ENCODE peak calls at places on chromosomes 7 and 10, in seven cellular contexts. X is fibroblast of pulmonary artery; F is brain microvascular endothelial cell; K is cardiac muscle cell; S is AG10803; C is CD8-positive, alpha-beta T cell; T is adrenal gland. H is an unnamed sample.

GRCh38 chr10:119677904-119678755 is 26.9 kb downstream of the BAG3 start:
- DNase-seq in X (no peak), F (no peak), K (no peak), S (no peak), C (no peak), T (no peak), H (no peak)

GRCh38 chr10:42680267-42680666 is 41.9 kb upstream of the ZNF33B start:
- DNase-seq in X (no peak), F (no peak), K (no peak), S (no peak), C (no peak), T (no peak), H (no peak)

GRCh38 chr10:48655426-48656240 is 29.0 kb upstream of the WDFY4 start:
- DNase-seq in X (peak), F (peak), K (peak), S (peak), C (no peak), T (peak), H (peak)

GRCh38 chr7:105675873-105676484 is 94.7 kb upstream of the EFCAB10 start:
- DNase-seq in X (no peak), F (no peak), K (no peak), S (no peak), C (peak), T (peak), H (no peak)

GRCh38 chr7:158716802-158717201 is 12.2 kb upstream of the NCAPG2 start:
- DNase-seq in X (no peak), F (no peak), K (no peak), S (no peak), C (no peak), T (no peak), H (no peak)

GRCh38 chr10:33328253-33328652 is 6.2 kb downstream of the NRP1 start:
- DNase-seq in X (no peak), F (no peak), K (no peak), S (no peak), C (no peak), T (no peak), H (no peak)

GRCh38 chr7:155211173-155211572 is 86.5 kb upstream of the INSIG1 start:
- DNase-seq in X (no peak), F (no peak), K (no peak), S (no peak), C (no peak), T (no peak), H (no peak)

GRCh38 chr10:93152136-93152535 is 78.4 kb downstream of the CYP26A1 start:
- DNase-seq in X (peak), F (peak), K (peak), S (peak), C (no peak), T (no peak), H (peak)

GRCh38 chr10:82399850-82400249 is 524.9 kb downstream of the NRG3 start:
- DNase-seq in X (no peak), F (no peak), K (no peak), S (no peak), C (no peak), T (no peak), H (no peak)

GRCh38 chr10:60480865-60481563 is 91.3 kb upstream of the ANK3 start:
- DNase-seq in X (peak), F (peak), K (peak), S (peak), C (no peak), T (peak), H (peak)

GRCh38 chr7:107387077-107387476 is 82.8 kb upstream of the GPR22 start:
- DNase-seq in X (peak), F (peak), K (peak), S (peak), C (no peak), T (no peak), H (no peak)

GRCh38 chr10:43706166-43706565 is 57.5 kb upstream of the ZNF32 start:
- DNase-seq in X (no peak), F (no peak), K (no peak), S (no peak), C (no peak), T (no peak), H (no peak)

GRCh38 chr7:123054357-123055133 is 59.0 kb upstream of the TAS2R16 start:
- DNase-seq in X (no peak), F (no peak), K (no peak), S (no peak), C (no peak), T (no peak), H (peak)

GRCh38 chr7:94333810-94334209 is 60.9 kb upstream of the COL1A2 start:
- DNase-seq in X (no peak), F (no peak), K (no peak), S (no peak), C (no peak), T (no peak), H (peak)

GRCh38 chr10:71575934-71576801 is 143.4 kb downstream of the C10orf105 start:
- DNase-seq in X (no peak), F (no peak), K (no peak), S (no peak), C (no peak), T (no peak), H (no peak)

GRCh38 chr10:64071218-64071617 is 550.0 kb downstream of the REEP3 start:
- DNase-seq in X (peak), F (peak), K (no peak), S (peak), C (no peak), T (no peak), H (no peak)

GRCh38 chr7:27890205-27890849 is 150.4 kb downstream of the TAX1BP1 start:
- DNase-seq in X (no peak), F (no peak), K (no peak), S (no peak), C (no peak), T (no peak), H (no peak)

GRCh38 chr10:62618576-62619408 is 185.7 kb upstream of the ADO start:
- DNase-seq in X (peak), F (peak), K (peak), S (peak), C (no peak), T (peak), H (no peak)

GRCh38 chr10:82888809-82889455 is 1013.9 kb downstream of the NRG3 start:
- DNase-seq in X (no peak), F (no peak), K (no peak), S (no peak), C (no peak), T (no peak), H (no peak)

DNA sequence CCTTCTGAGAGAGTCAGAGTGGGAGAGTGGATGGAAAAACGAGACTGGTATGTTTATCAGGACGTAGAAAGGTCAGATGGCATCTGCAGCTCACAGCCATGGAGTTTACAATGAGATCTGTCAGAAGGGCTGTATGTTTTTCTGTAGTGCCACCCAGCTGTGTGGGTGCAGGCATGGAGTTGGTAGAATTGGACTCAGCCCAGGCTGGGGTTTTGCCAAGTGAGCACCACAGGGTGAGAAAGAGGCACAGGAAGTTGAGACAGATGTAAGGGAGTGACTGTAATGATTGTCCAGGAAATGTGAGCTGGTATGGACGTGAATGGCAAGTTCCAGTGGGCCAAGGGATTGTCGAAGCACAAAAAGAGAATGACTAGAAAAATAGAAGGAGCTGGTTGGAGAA is 9.1 kb upstream of the ZYX start:
- DNase-seq in X (peak), F (no peak), K (peak), S (no peak), C (peak), T (peak), H (peak)
- TF ChIP-seq CTCF in X (no peak), F (peak), K (no peak), S (no peak), C (peak), T (no peak), H (peak)

GRCh38 chr10:133525444-133525843 is 1.7 kb upstream of the CYP2E1 start:
- DNase-seq in X (no peak), F (no peak), K (no peak), S (no peak), C (no peak), T (no peak), H (no peak)

GRCh38 chr10:133528845-133529575 is 1.8 kb downstream of the CYP2E1 start:
- DNase-seq in X (peak), F (peak), K (peak), S (peak), C (no peak), T (no peak), H (no peak)

GRCh38 chr10:133528296-133528844 is 1.2 kb downstream of the CYP2E1 start:
- DNase-seq in X (no peak), F (no peak), K (peak), S (no peak), C (no peak), T (no peak), H (no peak)

GRCh38 chr10:133527779-133528271 is 662 bp downstream of the CYP2E1 start:
- DNase-seq in X (no peak), F (no peak), K (no peak), S (no peak), C (no peak), T (no peak), H (no peak)

GRCh38 chr10:133526957-133527588 is at the start of gene CYP2E1:
- DNase-seq in X (no peak), F (no peak), K (no peak), S (no peak), C (no peak), T (no peak), H (no peak)
- H3K4me3 ChIP-seq in X (no peak), F (no peak), K (no peak), S (peak), C (no peak), T (no peak), H (no peak)

GRCh38 chr7:74653686-74654181 is 3.8 kb upstream of the GTF2I start:
- DNase-seq in X (no peak), F (no peak), K (no peak), S (no peak), C (no peak), T (no peak), H (no peak)

GRCh38 chr7:74654811-74655210 is 2.7 kb upstream of the GTF2I start:
- DNase-seq in X (no peak), F (no peak), K (no peak), S (no peak), C (no peak), T (no peak), H (no peak)

GRCh38 chr7:74655785-74656420 is 1.6 kb upstream of the GTF2I start:
- DNase-seq in X (no peak), F (no peak), K (no peak), S (no peak), C (no peak), T (no peak), H (no peak)

GRCh38 chr7:74656421-74656910 is 1.1 kb upstream of the GTF2I start:
- DNase-seq in X (no peak), F (no peak), K (peak), S (peak), C (peak), T (peak), H (no peak)

DNA sequence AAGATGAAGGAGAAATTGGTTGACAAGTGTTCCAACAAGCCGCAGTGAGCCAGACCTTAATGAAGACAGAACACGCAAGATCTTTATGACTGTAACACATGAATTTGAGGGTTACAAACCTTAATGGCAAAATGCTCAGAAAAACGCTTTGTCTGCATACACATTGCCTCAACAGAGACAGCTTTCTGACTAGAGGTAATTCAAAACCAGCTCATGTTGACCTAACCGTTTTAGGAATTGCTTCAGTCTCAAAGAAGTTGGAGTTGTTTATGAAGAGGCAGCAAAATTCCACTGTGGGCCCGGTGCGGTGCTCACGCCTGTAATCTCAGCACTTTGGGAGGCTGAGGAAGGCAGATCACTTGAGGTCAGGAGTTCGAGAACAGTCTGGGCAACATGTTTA is 2.2 kb upstream of the GTF2I start:
- DNase-seq in X (no peak), F (no peak), K (no peak), S (no peak), C (no peak), T (no peak), H (no peak)
- TF ChIP-seq CTCF in X (no peak), F (no peak), K (no peak), S (no peak), C (no peak), T (no peak), H (no peak)

DNA sequence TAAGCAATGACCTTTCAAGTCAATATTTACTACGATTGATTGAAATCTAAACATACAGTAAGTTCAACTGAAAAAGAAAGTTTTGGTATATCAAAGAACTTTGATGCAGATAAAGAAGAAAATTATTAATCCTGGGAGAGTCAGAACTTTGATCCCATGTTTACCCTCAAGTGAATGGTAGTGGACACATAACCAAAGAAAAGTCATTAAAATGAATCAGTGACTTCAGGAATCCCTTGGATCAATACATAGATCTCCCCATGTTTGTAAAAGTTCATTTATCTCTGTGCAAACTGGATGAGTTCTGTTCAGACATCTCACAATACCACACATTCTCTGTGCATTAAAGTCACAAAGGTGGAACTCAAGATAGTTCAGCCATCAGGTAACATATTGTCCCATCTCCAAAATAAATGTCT is 75.5 kb upstream of the RELN start:
- DNase-seq in X (no peak), F (no peak), K (no peak), S (no peak), C (no peak), T (no peak), H (no peak)
- H3K4me3 ChIP-seq in X (no peak), F (no peak), K (no peak), S (no peak), C (no peak), T (no peak), H (no peak)

DNA sequence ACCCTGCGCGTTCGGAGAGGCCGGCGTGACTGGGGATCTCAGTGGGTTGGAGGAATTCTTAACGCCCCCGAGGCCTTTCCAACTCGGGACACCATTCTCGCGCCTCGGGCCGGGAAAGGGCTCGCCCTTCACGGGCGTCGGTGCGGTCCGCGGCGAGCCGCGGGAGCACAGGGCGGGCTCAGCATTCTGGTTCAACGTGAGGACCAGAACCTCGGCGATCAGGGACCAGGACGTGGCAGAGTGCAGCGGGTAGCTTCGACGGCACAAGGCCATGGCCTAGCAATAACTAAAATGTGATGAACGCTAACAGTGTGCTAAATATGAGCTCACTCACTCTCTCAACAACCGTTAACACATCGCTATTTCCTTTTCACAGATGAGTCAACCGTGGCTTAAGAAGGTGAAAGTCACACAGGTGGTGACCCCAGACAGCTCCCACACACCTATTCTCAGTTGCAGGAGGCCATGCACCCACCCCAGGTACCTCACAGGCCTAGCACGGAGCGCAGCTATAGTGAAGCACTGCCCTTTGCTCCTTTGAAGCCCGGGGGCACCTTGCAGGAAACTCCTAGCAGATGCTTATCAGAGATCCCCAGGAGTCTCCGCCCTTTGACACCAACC is 4.5 kb upstream of the EMX2 start:
- DNase-seq in X (no peak), F (no peak), K (no peak), S (peak), C (no peak), T (no peak), H (peak)
- TF ChIP-seq CTCF in X (no peak), F (no peak), K (no peak), S (no peak), C (no peak), T (no peak), H (no peak)

GRCh38 chr10:73888514-73888913 is 14.2 kb upstream of the CAMK2G start:
- DNase-seq in X (no peak), F (no peak), K (no peak), S (no peak), C (no peak), T (no peak), H (peak)
- H3K4me3 ChIP-seq in X (no peak), F (no peak), K (no peak), S (no peak), C (no peak), T (no peak), H (peak)

DNA sequence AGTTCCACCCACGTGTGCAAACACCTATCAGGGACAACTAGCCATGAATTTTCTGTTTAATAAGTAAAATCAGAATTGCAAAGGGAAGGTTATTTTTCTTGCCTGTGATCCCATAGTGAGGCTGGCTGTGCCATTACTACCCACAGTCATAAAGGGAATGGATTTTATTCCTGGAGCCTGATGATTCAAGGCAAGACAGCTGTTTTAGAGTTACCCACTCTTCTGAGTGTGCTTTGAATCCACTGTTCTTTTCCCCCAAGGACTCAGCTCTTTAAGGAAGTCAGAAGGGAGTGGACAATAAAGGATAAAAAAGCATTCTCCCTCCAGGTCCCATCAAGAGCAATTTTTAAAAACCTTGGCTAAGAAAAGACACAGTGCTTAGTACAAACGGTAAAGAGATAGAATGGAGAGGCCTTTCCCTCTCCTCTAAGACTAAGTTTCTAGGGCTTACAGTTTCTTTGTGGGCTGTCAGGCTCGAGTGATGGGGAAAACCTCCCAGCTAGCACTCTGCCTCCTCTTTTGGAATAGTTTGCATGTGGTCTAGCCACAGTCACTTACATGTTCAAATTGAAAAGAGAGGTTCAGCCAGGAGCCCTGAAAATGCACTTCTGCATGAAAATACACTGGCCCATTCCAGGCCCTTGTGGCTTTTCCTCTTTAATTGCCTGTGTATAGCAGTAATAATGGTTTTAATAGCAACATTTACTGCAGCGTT is 5.1 kb upstream of the LRRC4 start:
- DNase-seq in X (no peak), F (no peak), K (no peak), S (no peak), C (no peak), T (no peak), H (no peak)
- TF ChIP-seq CTCF in X (no peak), F (no peak), K (no peak), S (no peak), C (no peak), T (no peak), H (no peak)

GRCh38 chr7:37449621-37450020 is 957 bp upstream of the ELMO1 start:
- DNase-seq in X (no peak), F (no peak), K (no peak), S (no peak), C (no peak), T (no peak), H (no peak)
- H3K4me3 ChIP-seq in X (no peak), F (no peak), K (peak), S (no peak), C (peak), T (no peak), H (no peak)